ENCODE peak calls at places on chromosomes 3 and 15, in five cellular contexts. F is AG04449; P is left ventricle myocardium inferior; A is endothelial cell; Q is activated CD8-positive, alpha-beta T cell treated with anti-CD3 and anti-CD28 coated beads for 36 hours. H is an unnamed sample.

GRCh38 chr3:67154429-67154828 is 156.3 kb downstream of the KBTBD8 start:
- DNase-seq in P (no peak), F (no peak), A (no peak), Q (no peak), H (no peak)

GRCh38 chr3:128577711-128578110 is 72.9 kb downstream of the RPN1 start:
- DNase-seq in A (no peak), Q (no peak), P (no peak), F (no peak), H (no peak)

GRCh38 chr3:194484614-194485013 is 2.2 kb downstream of the ATP13A3 start:
- DNase-seq in Q (peak; percentile 12), A (no peak), F (no peak), P (no peak), H (no peak)

GRCh38 chr3:150528359-150528797 is 17.9 kb downstream of the SERP1 start:
- DNase-seq in F (no peak), Q (no peak), A (no peak), P (no peak), H (peak; percentile 26)

GRCh38 chr15:94033014-94033682 is 198.2 kb upstream of the MCTP2 start:
- DNase-seq in Q (no peak), P (no peak), A (no peak), F (no peak), H (no peak)

GRCh38 chr3:141151439-141151838 is 80.2 kb upstream of the PXYLP1 start:
- DNase-seq in P (peak; percentile 23), F (no peak), Q (no peak), A (no peak), H (no peak)

GRCh38 chr3:172517859-172518466 is 5.3 kb downstream of the TNFSF10 start:
- DNase-seq in F (no peak), Q (peak; percentile 88), A (no peak), P (no peak), H (no peak)

GRCh38 chr3:20083253-20083652 is 43.0 kb downstream of the KAT2B start:
- DNase-seq in Q (no peak), A (no peak), F (no peak), P (no peak), H (no peak)

GRCh38 chr15:40361640-40362039 is 3.6 kb downstream of the DISP2 start:
- DNase-seq in Q (no peak), P (no peak), F (no peak), A (no peak), H (no peak)

GRCh38 chr3:146496246-146496645 is 26.9 kb upstream of the PLSCR2 start:
- DNase-seq in P (no peak), F (no peak), Q (no peak), A (no peak), H (no peak)

GRCh38 chr3:80087769-80088168 is 320.0 kb upstream of the ROBO1 start:
- DNase-seq in P (no peak), A (no peak), Q (no peak), F (no peak), H (no peak)

GRCh38 chr3:158847466-158847849 is 45.6 kb downstream of the MFSD1 start:
- DNase-seq in F (no peak), A (no peak), Q (no peak), P (no peak), H (no peak)

GRCh38 chr3:10464068-10464434 is 41.3 kb downstream of the ATP2B2 start:
- DNase-seq in F (no peak), P (no peak), A (no peak), Q (no peak), H (no peak)

GRCh38 chr15:43487271-43487895 is 5.6 kb downstream of the TP53BP1 start:
- DNase-seq in F (no peak), A (no peak), Q (no peak), P (no peak), H (no peak)

GRCh38 chr15:75195766-75196241 is 5.9 kb upstream of the C15orf39 start:
- DNase-seq in Q (no peak), P (no peak), F (no peak), A (no peak), H (no peak)

GRCh38 chr15:40477703-40478269 is 7.0 kb downstream of the CHST14 start:
- DNase-seq in Q (no peak), F (no peak), A (no peak), P (no peak), H (no peak)

GRCh38 chr15:56817690-56818089 is 84.4 kb upstream of the ZNF280D start:
- DNase-seq in A (no peak), F (no peak), Q (no peak), P (no peak), H (no peak)

GRCh38 chr3:88418219-88418618 is 268.5 kb downstream of the C3orf38 start:
- DNase-seq in Q (no peak), A (no peak), P (no peak), F (no peak), H (no peak)

GRCh38 chr15:96390986-96391385 is 60.5 kb downstream of the NR2F2 start:
- DNase-seq in F (no peak), A (no peak), P (no peak), Q (no peak), H (no peak)

GRCh38 chr15:44713006-44713966 is 2.0 kb downstream of the B2M start:
- DNase-seq in P (no peak), Q (no peak), A (no peak), F (no peak), H (no peak)

GRCh38 chr15:96329403-96329981 is 1.0 kb upstream of the NR2F2 start:
- DNase-seq in P (no peak), Q (no peak), A (no peak), F (no peak), H (no peak)

GRCh38 chr15:63370764-63371163 is 10.9 kb downstream of the CA12 start:
- DNase-seq in Q (no peak), F (no peak), P (no peak), A (no peak), H (no peak)

GRCh38 chr3:62374375-62374876 is 1.1 kb upstream of the FEZF2 start:
- DNase-seq in P (no peak), F (no peak), Q (no peak), A (peak; percentile 12), H (no peak)

GRCh38 chr3:11514191-11514770 is 129.4 kb downstream of the VGLL4 start:
- DNase-seq in F (peak; percentile 73), Q (no peak), A (no peak), P (peak; percentile 26), H (no peak)

GRCh38 chr3:4983739-4984510 is 4.7 kb downstream of the BHLHE40 start:
- DNase-seq in A (no peak), P (no peak), Q (peak; percentile 83), F (no peak), H (peak; percentile 61)

GRCh38 chr3:38579551-38580449 is 69.7 kb downstream of the SCN5A start:
- DNase-seq in P (peak; percentile 61), Q (no peak), A (no peak), F (no peak), H (peak; percentile 67)

GRCh38 chr3:30199096-30199734 is 407.2 kb upstream of the TGFBR2 start:
- DNase-seq in F (no peak), P (peak; percentile 76), A (peak; percentile 68), Q (peak; percentile 84), H (peak; percentile 28)

GRCh38 chr3:102144063-102144462 is 290.8 kb upstream of the ZPLD1 start:
- DNase-seq in P (no peak), A (no peak), F (no peak), Q (no peak), H (no peak)

GRCh38 chr3:112011376-112011940 is 12.7 kb downstream of the TAGLN3 start:
- DNase-seq in P (no peak), Q (no peak), A (no peak), F (no peak), H (no peak)

GRCh38 chr3:112010631-112011030 is 11.9 kb downstream of the TAGLN3 start:
- DNase-seq in F (no peak), Q (no peak), A (no peak), P (no peak), H (no peak)

GRCh38 chr3:112012205-112012604 is 13.5 kb downstream of the TAGLN3 start:
- DNase-seq in Q (no peak), P (no peak), F (no peak), A (no peak), H (no peak)

GRCh38 chr3:112013058-112013783 is 14.5 kb downstream of the TAGLN3 start:
- DNase-seq in A (peak; percentile 49), P (peak; percentile 57), Q (peak; percentile 83), F (peak; percentile 23), H (peak; percentile 66)

DNA sequence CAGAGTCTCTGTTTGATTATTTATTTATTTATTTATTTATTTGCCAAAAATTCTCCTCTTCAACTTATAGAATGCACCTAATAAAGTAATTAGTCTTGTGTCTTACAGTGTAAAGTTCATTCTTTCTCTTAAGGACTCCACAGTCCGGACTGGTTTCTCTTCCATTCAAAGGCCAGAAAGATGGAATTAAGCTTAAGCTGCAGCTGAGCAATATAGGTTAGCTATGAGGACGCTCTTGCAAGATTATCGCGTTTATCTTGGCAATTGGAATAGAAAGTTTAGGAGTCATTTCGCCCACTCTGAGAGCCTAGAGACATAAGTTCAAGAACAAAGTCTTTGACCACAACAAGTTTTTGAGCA is 15.0 kb downstream of the TAGLN3 start:
- DNase-seq in A (no peak), Q (no peak), F (no peak), P (no peak), H (no peak)
- TF ChIP-seq CTCF in A (no peak), Q (no peak), F (no peak), P (no peak), H (no peak)

GRCh38 chr3:53842436-53843194 is 3.6 kb downstream of the CHDH start:
- DNase-seq in P (no peak), Q (no peak), A (no peak), F (no peak), H (no peak)
- TF ChIP-seq CTCF in P (peak; percentile 35), Q (no peak), A (no peak), F (no peak), H (no peak)

GRCh38 chr3:136818191-136818850 is 605 bp upstream of the SLC35G2 start:
- DNase-seq in A (peak; percentile 4), F (no peak), Q (peak; percentile 89), P (peak; percentile 38), H (peak; percentile 54)

GRCh38 chr3:136819784-136820640 is 1.1 kb downstream of the SLC35G2 start:
- DNase-seq in Q (peak; percentile 49), P (peak; percentile 29), A (peak; percentile 53), F (no peak), H (no peak)

GRCh38 chr3:136817448-136817847 is 1.5 kb upstream of the SLC35G2 start:
- DNase-seq in P (no peak), F (no peak), A (no peak), Q (no peak), H (no peak)

GRCh38 chr3:136818851-136819783 is at the start of gene SLC35G2:
- DNase-seq in P (peak; percentile 54), A (peak; percentile 70), F (no peak), Q (peak; percentile 69), H (peak; percentile 59)
- TF ChIP-seq CTCF in P (no peak), A (no peak), F (no peak), Q (no peak), H (no peak)

DNA sequence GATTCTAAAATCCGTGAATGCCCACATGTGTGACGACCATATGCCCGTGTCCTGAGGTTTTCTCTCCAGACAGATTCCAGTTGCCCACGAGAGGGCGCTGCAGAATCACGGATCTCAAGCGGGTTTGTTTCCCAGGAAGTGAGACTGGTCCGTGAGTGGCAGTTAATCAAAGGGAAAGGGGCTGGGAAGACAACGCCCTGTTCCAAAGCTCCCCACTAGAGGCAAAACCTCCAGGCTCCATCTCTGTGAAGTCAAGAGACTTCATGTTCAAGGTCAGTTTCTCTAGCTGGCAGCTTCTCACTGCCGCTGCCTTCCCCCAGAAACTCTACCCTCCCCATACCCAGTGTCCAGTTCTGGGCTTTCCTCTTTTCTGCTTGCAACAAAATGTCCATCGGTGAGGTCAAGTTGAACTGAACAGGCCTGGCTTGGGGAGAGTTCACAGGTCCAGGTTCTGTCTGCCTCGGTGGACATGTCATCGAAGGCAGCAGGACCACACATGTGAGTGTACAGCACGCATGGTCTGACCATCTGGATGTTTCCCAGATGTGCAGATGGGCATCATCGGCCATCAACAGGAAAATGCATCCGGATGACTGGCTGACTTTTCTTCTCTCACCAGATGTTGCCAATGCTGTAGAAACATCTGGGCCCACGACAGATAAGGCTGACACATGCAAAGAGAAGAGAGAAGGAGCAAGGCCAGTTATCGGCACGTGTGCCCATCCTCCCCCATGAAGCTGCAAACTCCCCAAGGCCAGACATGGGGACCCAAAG is 44.9 kb downstream of the NOX5 start:
- DNase-seq in F (no peak), Q (peak; percentile 86), A (peak; percentile 88), P (peak; percentile 89), H (peak; percentile 78)
- TF ChIP-seq CTCF in F (peak; percentile 81), Q (peak; percentile 95), A (peak; percentile 97), P (peak; percentile 89), H (peak; percentile 78)